ENCODE peak calls at places on chromosomes 4 and X, in six cellular contexts. U is hepatocyte, W is pancreas, C is IMR-90, M is mesenchymal stem cell, O is uterus. S is an unnamed sample.

GRCh38 chrX:8404443-8404842 is 60.2 kb upstream of the VCX3B start:
- DNase-seq in O (no peak), W (no peak), M (no peak), U (no peak), C (no peak), S (no peak)

GRCh38 chr4:85807247-85807915 is 332.4 kb downstream of the ARHGAP24 start:
- DNase-seq in U (no peak), W (no peak), O (no peak), C (no peak), M (no peak), S (no peak)

GRCh38 chr4:6885953-6886557 is 23.6 kb upstream of the TBC1D14 start:
- DNase-seq in W (no peak), C (peak), M (peak), O (peak), U (no peak), S (peak)

GRCh38 chr4:2937146-2937857 is 25.9 kb downstream of the NOP14 start:
- DNase-seq in M (no peak), C (no peak), W (peak), U (peak), O (peak), S (peak)

GRCh38 chr4:48546336-48546735 is 56.3 kb downstream of the ZAR1 start:
- DNase-seq in W (no peak), U (peak), C (peak), O (no peak), M (peak), S (no peak)

GRCh38 chrX:65586491-65586890 is 51.9 kb upstream of the LAS1L start:
- DNase-seq in C (peak), W (no peak), M (no peak), U (no peak), O (no peak), S (no peak)

GRCh38 chr4:139085141-139085540 is 69.6 kb downstream of the NOCT start:
- DNase-seq in W (no peak), O (no peak), C (peak), M (peak), U (no peak), S (no peak)

GRCh38 chrX:9832811-9833210 is 46.6 kb downstream of the SHROOM2 start:
- DNase-seq in M (no peak), C (no peak), W (no peak), O (no peak), U (no peak), S (no peak)

GRCh38 chrX:68288127-68288526 is 145.2 kb downstream of the OPHN1 start:
- DNase-seq in O (no peak), M (no peak), C (no peak), U (no peak), W (no peak), S (no peak)

GRCh38 chr4:681736-682451 is 7.1 kb downstream of the SLC49A3 start:
- DNase-seq in U (peak), M (no peak), C (no peak), O (no peak), W (no peak), S (no peak)

GRCh38 chr4:6516762-6517161 is 44.3 kb upstream of the PPP2R2C start:
- DNase-seq in C (no peak), W (no peak), O (no peak), M (no peak), U (no peak), S (no peak)

GRCh38 chr4:105990933-105991332 is 95.7 kb downstream of the NPNT start:
- DNase-seq in W (peak), O (peak), M (peak), U (peak), C (peak), S (peak)

GRCh38 chr4:148029781-148030180 is 297.9 kb downstream of the ARHGAP10 start:
- DNase-seq in C (no peak), O (no peak), W (no peak), U (no peak), M (no peak), S (no peak)

GRCh38 chr4:184019667-184020665 is 114.9 kb downstream of the STOX2 start:
- DNase-seq in W (no peak), O (no peak), C (no peak), U (no peak), M (no peak), S (no peak)

GRCh38 chr4:107069049-107069448 is 32.9 kb upstream of the DKK2 start:
- DNase-seq in W (no peak), M (no peak), U (no peak), C (peak), O (no peak), S (no peak)

GRCh38 chr4:39062094-39062493 is at the start of gene KLHL5:
- DNase-seq in C (no peak), O (no peak), U (no peak), W (no peak), M (peak), S (no peak)

GRCh38 chr4:94641702-94642560 is 115.8 kb upstream of the BMPR1B start:
- DNase-seq in O (no peak), C (peak), W (no peak), M (peak), U (no peak), S (no peak)

GRCh38 chrX:72236841-72237240 is 2.0 kb downstream of the ERCC6L start:
- DNase-seq in O (no peak), U (no peak), W (no peak), C (peak), M (no peak), S (no peak)

GRCh38 chrX:72238721-72239475 is at the start of gene ERCC6L:
- DNase-seq in W (peak), M (peak), C (peak), U (peak), O (peak), S (peak)

GRCh38 chrX:72240976-72241375 is 2.1 kb upstream of the ERCC6L start:
- DNase-seq in O (no peak), M (no peak), C (no peak), W (no peak), U (no peak), S (no peak)

GRCh38 chrX:72243472-72243871 is 4.6 kb upstream of the ERCC6L start:
- DNase-seq in M (peak), O (no peak), U (no peak), W (no peak), C (peak), S (no peak)

DNA sequence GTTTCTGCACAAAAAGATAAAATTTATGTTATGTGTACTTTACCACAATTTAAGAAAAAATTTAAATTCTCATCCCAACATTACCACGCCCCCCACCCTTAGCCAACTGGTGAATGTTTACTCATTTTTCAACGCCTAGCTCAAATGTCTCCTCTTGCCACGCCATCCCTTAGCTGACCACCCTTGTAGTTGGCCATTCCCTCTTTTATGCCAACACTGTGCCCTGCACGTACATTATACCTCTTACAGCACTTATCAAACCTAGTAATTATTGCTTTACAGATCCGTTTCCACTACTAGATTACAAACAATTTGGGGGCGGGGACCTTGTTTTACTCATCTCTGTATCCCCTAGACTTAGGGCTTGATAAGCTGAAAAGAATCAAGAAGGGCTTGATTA is 644 bp downstream of the ERCC6L start:
- DNase-seq in W (no peak), M (no peak), U (no peak), C (no peak), O (no peak), S (no peak)
- H3K4me3 ChIP-seq in W (peak), M (no peak), U (no peak), C (peak), O (no peak), S (peak)

GRCh38 chr4:57104706-57105560 is 5.3 kb downstream of the IGFBP7 start:
- DNase-seq in W (no peak), C (peak), M (peak), U (no peak), O (no peak), S (no peak)
- H3K27ac ChIP-seq in W (no peak), C (no peak), M (peak), U (no peak), O (peak), S (no peak)

GRCh38 chrX:115591420-115591819 is 30.4 kb downstream of the PLS3 start:
- DNase-seq in U (no peak), W (no peak), M (no peak), C (no peak), O (no peak), S (no peak)
- H3K4me3 ChIP-seq in U (no peak), W (no peak), M (no peak), C (no peak), O (no peak), S (no peak)

DNA sequence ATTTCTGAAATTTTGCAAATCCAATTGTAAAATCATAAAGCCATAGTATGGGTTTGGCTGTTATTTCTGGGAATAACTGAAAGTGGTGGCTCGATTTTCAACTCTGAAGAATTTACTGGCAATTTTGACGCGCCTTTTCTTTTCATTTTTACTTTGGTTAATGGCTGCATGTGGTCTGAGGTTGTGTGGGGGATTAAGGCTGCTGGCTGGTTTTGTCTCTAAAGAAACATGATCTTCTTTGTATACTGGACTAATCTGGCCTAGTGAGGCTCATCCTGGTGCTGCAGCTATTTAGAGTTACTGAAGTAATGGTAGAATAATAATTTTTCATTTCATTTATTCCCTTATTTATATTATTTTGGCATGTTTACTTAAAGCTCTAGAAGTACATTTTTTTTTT is 164.0 kb downstream of the RNF150 start:
- DNase-seq in C (no peak), W (no peak), M (no peak), U (no peak), O (no peak), S (no peak)
- H3K27ac ChIP-seq in C (no peak), W (no peak), M (no peak), U (no peak), O (no peak), S (no peak)

GRCh38 chr4:88820723-88821368 is 123.2 kb upstream of the NAP1L5 start:
- DNase-seq in O (no peak), U (no peak), C (peak), W (no peak), M (no peak), S (no peak)
- H3K4me3 ChIP-seq in O (peak), U (peak), C (peak), W (peak), M (no peak), S (peak)

S was measured in left lung.